ENCODE peak calls at places on chromosomes 13 and 19, in four cellular contexts. D is hepatic stellate cell, F is NCI-H1417, N is activated gamma-delta T cell treated with Interleukin-2 at 50 U/mL for 16 hours. O is an unnamed sample.

GRCh38 chr19:28428644-28429348 is 784.2 kb downstream of the UQCRFS1 start:
- DNase-seq in F (peak), N (no peak), D (no peak), O (no peak)

GRCh38 chr19:50341091-50341564 is 12.0 kb upstream of the KCNC3 start:
- DNase-seq in F (no peak), D (no peak), N (no peak), O (peak)

GRCh38 chr19:31548941-31549340 is 199.7 kb upstream of the TSHZ3 start:
- DNase-seq in D (peak), N (no peak), F (no peak), O (no peak)

GRCh38 chr13:66341978-66342377 is 888.2 kb downstream of the PCDH9 start:
- DNase-seq in D (no peak), N (no peak), F (no peak), O (no peak)

GRCh38 chr19:50722248-50723013 is 733 bp upstream of the CLEC11A start:
- DNase-seq in D (no peak), N (no peak), F (no peak), O (no peak)

GRCh38 chr13:19601749-19602725 is 31.4 kb upstream of the MPHOSPH8 start:
- DNase-seq in N (peak), D (peak), F (peak), O (peak)

GRCh38 chr13:76637651-76638111 is 248.5 kb downstream of the KCTD12 start:
- DNase-seq in N (no peak), F (no peak), D (no peak), O (no peak)

GRCh38 chr19:49073514-49074378 is 1.2 kb upstream of the KCNA7 start:
- DNase-seq in N (no peak), F (peak), D (no peak), O (no peak)